ENCODE peak calls at places on chromosome 1, in seven cellular contexts. One of them, this sample, is unnamed.
A peak's percentile ranks its signal among the peaks of the same experiment; 100 is the strongest.

GRCh38 chr1:111241797-111242196 is 14.3 kb downstream of the CHI3L2 start:
- DNase-seq in endothelial cell: no peak
- DNase-seq in stimulated activated CD4-positive, alpha-beta T cell treated with anti-CD3 and anti-CD28 coated beads, Interleukin-1b, Interleukin-23, amount 100 ng/mL, for 24 hours: no peak
- DNase-seq in naive B cell: no peak
- DNase-seq in stimulated activated naive CD4-positive, alpha-beta T cell: no peak
- DNase-seq in RWPE2: no peak
- DNase-seq in naive thymus-derived CD8-positive, alpha-beta T cell: no peak
- DNase-seq in this sample: no peak

GRCh38 chr1:67614511-67614934 is 70.5 kb upstream of the GADD45A start:
- DNase-seq in stimulated activated naive CD4-positive, alpha-beta T cell: no peak
- DNase-seq in naive B cell: no peak
- DNase-seq in naive thymus-derived CD8-positive, alpha-beta T cell: no peak
- DNase-seq in stimulated activated CD4-positive, alpha-beta T cell treated with anti-CD3 and anti-CD28 coated beads, Interleukin-1b, Interleukin-23, amount 100 ng/mL, for 24 hours: no peak
- DNase-seq in RWPE2: no peak
- DNase-seq in endothelial cell: no peak
- DNase-seq in this sample: no peak

GRCh38 chr1:160910351-160910750 is 25.4 kb upstream of the ITLN1 start:
- DNase-seq in naive thymus-derived CD8-positive, alpha-beta T cell: no peak
- DNase-seq in RWPE2: no peak
- DNase-seq in stimulated activated CD4-positive, alpha-beta T cell treated with anti-CD3 and anti-CD28 coated beads, Interleukin-1b, Interleukin-23, amount 100 ng/mL, for 24 hours: no peak
- DNase-seq in naive B cell: no peak
- DNase-seq in endothelial cell: no peak
- DNase-seq in stimulated activated naive CD4-positive, alpha-beta T cell: no peak
- DNase-seq in this sample: no peak

GRCh38 chr1:84988588-84988987 is 8.3 kb downstream of the MCOLN2 start:
- DNase-seq in naive B cell: peak; percentile 20
- DNase-seq in endothelial cell: no peak
- DNase-seq in stimulated activated naive CD4-positive, alpha-beta T cell: no peak
- DNase-seq in stimulated activated CD4-positive, alpha-beta T cell treated with anti-CD3 and anti-CD28 coated beads, Interleukin-1b, Interleukin-23, amount 100 ng/mL, for 24 hours: no peak
- DNase-seq in RWPE2: no peak
- DNase-seq in naive thymus-derived CD8-positive, alpha-beta T cell: no peak
- DNase-seq in this sample: no peak

GRCh38 chr1:53331446-53332187 is 3.7 kb upstream of the LRP8 start:
- DNase-seq in stimulated activated naive CD4-positive, alpha-beta T cell: no peak
- DNase-seq in naive thymus-derived CD8-positive, alpha-beta T cell: no peak
- DNase-seq in naive B cell: no peak
- DNase-seq in RWPE2: no peak
- DNase-seq in endothelial cell: no peak
- DNase-seq in stimulated activated CD4-positive, alpha-beta T cell treated with anti-CD3 and anti-CD28 coated beads, Interleukin-1b, Interleukin-23, amount 100 ng/mL, for 24 hours: no peak
- DNase-seq in this sample: no peak

GRCh38 chr1:58943776-58944175 is 159.9 kb upstream of the JUN start:
- DNase-seq in RWPE2: no peak
- DNase-seq in endothelial cell: no peak
- DNase-seq in naive B cell: no peak
- DNase-seq in stimulated activated CD4-positive, alpha-beta T cell treated with anti-CD3 and anti-CD28 coated beads, Interleukin-1b, Interleukin-23, amount 100 ng/mL, for 24 hours: no peak
- DNase-seq in stimulated activated naive CD4-positive, alpha-beta T cell: no peak
- DNase-seq in naive thymus-derived CD8-positive, alpha-beta T cell: no peak
- DNase-seq in this sample: no peak

GRCh38 chr1:18182518-18183160 is 75.0 kb downstream of the IGSF21 start:
- DNase-seq in naive thymus-derived CD8-positive, alpha-beta T cell: no peak
- DNase-seq in naive B cell: no peak
- DNase-seq in RWPE2: no peak
- DNase-seq in stimulated activated CD4-positive, alpha-beta T cell treated with anti-CD3 and anti-CD28 coated beads, Interleukin-1b, Interleukin-23, amount 100 ng/mL, for 24 hours: no peak
- DNase-seq in stimulated activated naive CD4-positive, alpha-beta T cell: no peak
- DNase-seq in endothelial cell: peak; percentile 45
- DNase-seq in this sample: no peak

GRCh38 chr1:47781171-47781959 is 215.8 kb downstream of the TRABD2B start:
- DNase-seq in naive thymus-derived CD8-positive, alpha-beta T cell: no peak
- DNase-seq in naive B cell: no peak
- DNase-seq in stimulated activated CD4-positive, alpha-beta T cell treated with anti-CD3 and anti-CD28 coated beads, Interleukin-1b, Interleukin-23, amount 100 ng/mL, for 24 hours: no peak
- DNase-seq in endothelial cell: no peak
- DNase-seq in stimulated activated naive CD4-positive, alpha-beta T cell: no peak
- DNase-seq in RWPE2: no peak
- DNase-seq in this sample: no peak

GRCh38 chr1:27576846-27577245 is 27.1 kb downstream of the AHDC1 start:
- DNase-seq in stimulated activated CD4-positive, alpha-beta T cell treated with anti-CD3 and anti-CD28 coated beads, Interleukin-1b, Interleukin-23, amount 100 ng/mL, for 24 hours: no peak
- DNase-seq in RWPE2: no peak
- DNase-seq in naive thymus-derived CD8-positive, alpha-beta T cell: no peak
- DNase-seq in stimulated activated naive CD4-positive, alpha-beta T cell: no peak
- DNase-seq in naive B cell: no peak
- DNase-seq in endothelial cell: no peak
- DNase-seq in this sample: no peak

GRCh38 chr1:115714572-115715141 is 53.9 kb downstream of the CASQ2 start:
- DNase-seq in RWPE2: peak; percentile 76
- DNase-seq in endothelial cell: no peak
- DNase-seq in stimulated activated CD4-positive, alpha-beta T cell treated with anti-CD3 and anti-CD28 coated beads, Interleukin-1b, Interleukin-23, amount 100 ng/mL, for 24 hours: no peak
- DNase-seq in naive B cell: no peak
- DNase-seq in naive thymus-derived CD8-positive, alpha-beta T cell: no peak
- DNase-seq in stimulated activated naive CD4-positive, alpha-beta T cell: no peak
- DNase-seq in this sample: peak; percentile 27

GRCh38 chr1:78607334-78607927 is 12.8 kb upstream of the IFI44L start:
- DNase-seq in naive thymus-derived CD8-positive, alpha-beta T cell: no peak
- DNase-seq in RWPE2: no peak
- DNase-seq in endothelial cell: no peak
- DNase-seq in stimulated activated CD4-positive, alpha-beta T cell treated with anti-CD3 and anti-CD28 coated beads, Interleukin-1b, Interleukin-23, amount 100 ng/mL, for 24 hours: no peak
- DNase-seq in stimulated activated naive CD4-positive, alpha-beta T cell: no peak
- DNase-seq in naive B cell: no peak
- DNase-seq in this sample: no peak

GRCh38 chr1:171188388-171189266 is 3.5 kb downstream of the FMO2 start:
- DNase-seq in RWPE2: no peak
- DNase-seq in naive B cell: peak; percentile 21
- DNase-seq in endothelial cell: peak; percentile 45
- DNase-seq in naive thymus-derived CD8-positive, alpha-beta T cell: peak; percentile 5
- DNase-seq in stimulated activated naive CD4-positive, alpha-beta T cell: peak; percentile 10
- DNase-seq in stimulated activated CD4-positive, alpha-beta T cell treated with anti-CD3 and anti-CD28 coated beads, Interleukin-1b, Interleukin-23, amount 100 ng/mL, for 24 hours: peak; percentile 26
- DNase-seq in this sample: peak; percentile 57

GRCh38 chr1:164602480-164603093 is 43.6 kb downstream of the PBX1 start:
- DNase-seq in stimulated activated naive CD4-positive, alpha-beta T cell: no peak
- DNase-seq in naive B cell: no peak
- DNase-seq in endothelial cell: no peak
- DNase-seq in naive thymus-derived CD8-positive, alpha-beta T cell: no peak
- DNase-seq in stimulated activated CD4-positive, alpha-beta T cell treated with anti-CD3 and anti-CD28 coated beads, Interleukin-1b, Interleukin-23, amount 100 ng/mL, for 24 hours: no peak
- DNase-seq in RWPE2: no peak
- DNase-seq in this sample: peak; percentile 70

GRCh38 chr1:44784094-44785026 is 3.6 kb downstream of the BEST4 start:
- DNase-seq in RWPE2: no peak
- DNase-seq in stimulated activated naive CD4-positive, alpha-beta T cell: peak; percentile 33
- DNase-seq in naive B cell: peak; percentile 44
- DNase-seq in naive thymus-derived CD8-positive, alpha-beta T cell: peak; percentile 32
- DNase-seq in stimulated activated CD4-positive, alpha-beta T cell treated with anti-CD3 and anti-CD28 coated beads, Interleukin-1b, Interleukin-23, amount 100 ng/mL, for 24 hours: no peak
- DNase-seq in endothelial cell: no peak
- DNase-seq in this sample: peak; percentile 64

GRCh38 chr1:89465201-89465600 is 59.4 kb upstream of the LRRC8B start:
- DNase-seq in naive B cell: no peak
- DNase-seq in endothelial cell: no peak
- DNase-seq in RWPE2: no peak
- DNase-seq in stimulated activated naive CD4-positive, alpha-beta T cell: no peak
- DNase-seq in stimulated activated CD4-positive, alpha-beta T cell treated with anti-CD3 and anti-CD28 coated beads, Interleukin-1b, Interleukin-23, amount 100 ng/mL, for 24 hours: no peak
- DNase-seq in naive thymus-derived CD8-positive, alpha-beta T cell: no peak
- DNase-seq in this sample: no peak

GRCh38 chr1:15053091-15053657 is 100.4 kb upstream of the TMEM51 start:
- DNase-seq in naive B cell: no peak
- DNase-seq in stimulated activated naive CD4-positive, alpha-beta T cell: no peak
- DNase-seq in naive thymus-derived CD8-positive, alpha-beta T cell: no peak
- DNase-seq in stimulated activated CD4-positive, alpha-beta T cell treated with anti-CD3 and anti-CD28 coated beads, Interleukin-1b, Interleukin-23, amount 100 ng/mL, for 24 hours: no peak
- DNase-seq in endothelial cell: no peak
- DNase-seq in RWPE2: no peak
- DNase-seq in this sample: no peak

GRCh38 chr1:165454211-165454610 is 9.3 kb upstream of the RXRG start:
- DNase-seq in naive thymus-derived CD8-positive, alpha-beta T cell: no peak
- DNase-seq in endothelial cell: no peak
- DNase-seq in stimulated activated CD4-positive, alpha-beta T cell treated with anti-CD3 and anti-CD28 coated beads, Interleukin-1b, Interleukin-23, amount 100 ng/mL, for 24 hours: no peak
- DNase-seq in stimulated activated naive CD4-positive, alpha-beta T cell: no peak
- DNase-seq in naive B cell: no peak
- DNase-seq in RWPE2: no peak
- DNase-seq in this sample: no peak

GRCh38 chr1:212754715-212755114 is 36.9 kb downstream of the NSL1 start:
- DNase-seq in stimulated activated naive CD4-positive, alpha-beta T cell: no peak
- DNase-seq in stimulated activated CD4-positive, alpha-beta T cell treated with anti-CD3 and anti-CD28 coated beads, Interleukin-1b, Interleukin-23, amount 100 ng/mL, for 24 hours: no peak
- DNase-seq in naive thymus-derived CD8-positive, alpha-beta T cell: peak; percentile 1
- DNase-seq in naive B cell: no peak
- DNase-seq in RWPE2: no peak
- DNase-seq in endothelial cell: no peak
- DNase-seq in this sample: no peak

GRCh38 chr1:53618218-53619087 is 120.5 kb downstream of the GLIS1 start:
- DNase-seq in endothelial cell: no peak
- DNase-seq in stimulated activated naive CD4-positive, alpha-beta T cell: no peak
- DNase-seq in naive B cell: no peak
- DNase-seq in naive thymus-derived CD8-positive, alpha-beta T cell: no peak
- DNase-seq in stimulated activated CD4-positive, alpha-beta T cell treated with anti-CD3 and anti-CD28 coated beads, Interleukin-1b, Interleukin-23, amount 100 ng/mL, for 24 hours: no peak
- DNase-seq in RWPE2: peak; percentile 5
- DNase-seq in this sample: no peak

GRCh38 chr1:245313581-245313980 is 158.8 kb downstream of the KIF26B start:
- DNase-seq in naive thymus-derived CD8-positive, alpha-beta T cell: no peak
- DNase-seq in stimulated activated naive CD4-positive, alpha-beta T cell: no peak
- DNase-seq in stimulated activated CD4-positive, alpha-beta T cell treated with anti-CD3 and anti-CD28 coated beads, Interleukin-1b, Interleukin-23, amount 100 ng/mL, for 24 hours: no peak
- DNase-seq in naive B cell: no peak
- DNase-seq in endothelial cell: no peak
- DNase-seq in RWPE2: no peak
- DNase-seq in this sample: no peak

GRCh38 chr1:228032041-228032440 is 25.2 kb downstream of the WNT3A start:
- DNase-seq in stimulated activated CD4-positive, alpha-beta T cell treated with anti-CD3 and anti-CD28 coated beads, Interleukin-1b, Interleukin-23, amount 100 ng/mL, for 24 hours: no peak
- DNase-seq in naive B cell: no peak
- DNase-seq in RWPE2: no peak
- DNase-seq in stimulated activated naive CD4-positive, alpha-beta T cell: no peak
- DNase-seq in naive thymus-derived CD8-positive, alpha-beta T cell: no peak
- DNase-seq in endothelial cell: no peak
- DNase-seq in this sample: no peak

GRCh38 chr1:185965870-185966269 is 231.7 kb downstream of the HMCN1 start:
- DNase-seq in RWPE2: no peak
- DNase-seq in endothelial cell: no peak
- DNase-seq in naive thymus-derived CD8-positive, alpha-beta T cell: no peak
- DNase-seq in stimulated activated naive CD4-positive, alpha-beta T cell: no peak
- DNase-seq in stimulated activated CD4-positive, alpha-beta T cell treated with anti-CD3 and anti-CD28 coated beads, Interleukin-1b, Interleukin-23, amount 100 ng/mL, for 24 hours: no peak
- DNase-seq in naive B cell: no peak
- DNase-seq in this sample: no peak

GRCh38 chr1:13646533-13646932 is 53.5 kb upstream of the PRDM2 start:
- DNase-seq in endothelial cell: no peak
- DNase-seq in stimulated activated naive CD4-positive, alpha-beta T cell: no peak
- DNase-seq in naive thymus-derived CD8-positive, alpha-beta T cell: no peak
- DNase-seq in naive B cell: peak; percentile 45
- DNase-seq in stimulated activated CD4-positive, alpha-beta T cell treated with anti-CD3 and anti-CD28 coated beads, Interleukin-1b, Interleukin-23, amount 100 ng/mL, for 24 hours: no peak
- DNase-seq in RWPE2: no peak
- DNase-seq in this sample: no peak

GRCh38 chr1:33388989-33389771 is 41.7 kb downstream of the PHC2 start:
- DNase-seq in stimulated activated CD4-positive, alpha-beta T cell treated with anti-CD3 and anti-CD28 coated beads, Interleukin-1b, Interleukin-23, amount 100 ng/mL, for 24 hours: no peak
- DNase-seq in RWPE2: no peak
- DNase-seq in naive thymus-derived CD8-positive, alpha-beta T cell: no peak
- DNase-seq in naive B cell: no peak
- DNase-seq in endothelial cell: no peak
- DNase-seq in stimulated activated naive CD4-positive, alpha-beta T cell: no peak
- DNase-seq in this sample: no peak

GRCh38 chr1:3536395-3536794 is 74.9 kb downstream of the MEGF6 start:
- DNase-seq in stimulated activated naive CD4-positive, alpha-beta T cell: no peak
- DNase-seq in RWPE2: no peak
- DNase-seq in endothelial cell: no peak
- DNase-seq in naive thymus-derived CD8-positive, alpha-beta T cell: no peak
- DNase-seq in naive B cell: no peak
- DNase-seq in stimulated activated CD4-positive, alpha-beta T cell treated with anti-CD3 and anti-CD28 coated beads, Interleukin-1b, Interleukin-23, amount 100 ng/mL, for 24 hours: no peak
- DNase-seq in this sample: no peak

GRCh38 chr1:222369991-222370910 is 177.7 kb downstream of the HHIPL2 start:
- DNase-seq in endothelial cell: no peak
- DNase-seq in RWPE2: no peak
- DNase-seq in naive B cell: no peak
- DNase-seq in naive thymus-derived CD8-positive, alpha-beta T cell: no peak
- DNase-seq in stimulated activated naive CD4-positive, alpha-beta T cell: no peak
- DNase-seq in stimulated activated CD4-positive, alpha-beta T cell treated with anti-CD3 and anti-CD28 coated beads, Interleukin-1b, Interleukin-23, amount 100 ng/mL, for 24 hours: no peak
- DNase-seq in this sample: no peak

GRCh38 chr1:231028676-231029075 is 11.4 kb downstream of the FAM89A start:
- DNase-seq in naive B cell: no peak
- DNase-seq in RWPE2: no peak
- DNase-seq in endothelial cell: peak; percentile 63
- DNase-seq in stimulated activated CD4-positive, alpha-beta T cell treated with anti-CD3 and anti-CD28 coated beads, Interleukin-1b, Interleukin-23, amount 100 ng/mL, for 24 hours: no peak
- DNase-seq in naive thymus-derived CD8-positive, alpha-beta T cell: no peak
- DNase-seq in stimulated activated naive CD4-positive, alpha-beta T cell: no peak
- DNase-seq in this sample: peak; percentile 31

GRCh38 chr1:245673920-245674414 is 519.2 kb downstream of the KIF26B start:
- DNase-seq in endothelial cell: no peak
- DNase-seq in RWPE2: no peak
- DNase-seq in stimulated activated CD4-positive, alpha-beta T cell treated with anti-CD3 and anti-CD28 coated beads, Interleukin-1b, Interleukin-23, amount 100 ng/mL, for 24 hours: no peak
- DNase-seq in naive B cell: peak; percentile 29
- DNase-seq in stimulated activated naive CD4-positive, alpha-beta T cell: no peak
- DNase-seq in naive thymus-derived CD8-positive, alpha-beta T cell: no peak
- DNase-seq in this sample: no peak

GRCh38 chr1:108043712-108044111 is 78.7 kb upstream of the VAV3 start:
- DNase-seq in RWPE2: no peak
- DNase-seq in endothelial cell: no peak
- DNase-seq in naive thymus-derived CD8-positive, alpha-beta T cell: no peak
- DNase-seq in stimulated activated naive CD4-positive, alpha-beta T cell: no peak
- DNase-seq in stimulated activated CD4-positive, alpha-beta T cell treated with anti-CD3 and anti-CD28 coated beads, Interleukin-1b, Interleukin-23, amount 100 ng/mL, for 24 hours: no peak
- DNase-seq in naive B cell: peak; percentile 79
- DNase-seq in this sample: no peak

GRCh38 chr1:9085306-9085940 is 16.0 kb upstream of the SLC2A5 start:
- DNase-seq in naive thymus-derived CD8-positive, alpha-beta T cell: no peak
- DNase-seq in endothelial cell: no peak
- DNase-seq in stimulated activated CD4-positive, alpha-beta T cell treated with anti-CD3 and anti-CD28 coated beads, Interleukin-1b, Interleukin-23, amount 100 ng/mL, for 24 hours: no peak
- DNase-seq in naive B cell: no peak
- DNase-seq in stimulated activated naive CD4-positive, alpha-beta T cell: no peak
- DNase-seq in RWPE2: no peak
- DNase-seq in this sample: no peak

GRCh38 chr1:225155555-225155954 is 226.1 kb downstream of the DNAH14 start:
- DNase-seq in endothelial cell: no peak
- DNase-seq in RWPE2: no peak
- DNase-seq in naive B cell: no peak
- DNase-seq in naive thymus-derived CD8-positive, alpha-beta T cell: no peak
- DNase-seq in stimulated activated naive CD4-positive, alpha-beta T cell: no peak
- DNase-seq in stimulated activated CD4-positive, alpha-beta T cell treated with anti-CD3 and anti-CD28 coated beads, Interleukin-1b, Interleukin-23, amount 100 ng/mL, for 24 hours: no peak
- DNase-seq in this sample: no peak

GRCh38 chr1:23481904-23482303 is 2.1 kb downstream of the ASAP3 start:
- DNase-seq in stimulated activated CD4-positive, alpha-beta T cell treated with anti-CD3 and anti-CD28 coated beads, Interleukin-1b, Interleukin-23, amount 100 ng/mL, for 24 hours: no peak
- DNase-seq in naive B cell: no peak
- DNase-seq in RWPE2: no peak
- DNase-seq in stimulated activated naive CD4-positive, alpha-beta T cell: no peak
- DNase-seq in endothelial cell: no peak
- DNase-seq in naive thymus-derived CD8-positive, alpha-beta T cell: no peak
- DNase-seq in this sample: no peak

GRCh38 chr1:54580856-54581550 is 33.0 kb downstream of the ACOT11 start:
- DNase-seq in stimulated activated CD4-positive, alpha-beta T cell treated with anti-CD3 and anti-CD28 coated beads, Interleukin-1b, Interleukin-23, amount 100 ng/mL, for 24 hours: no peak
- DNase-seq in naive thymus-derived CD8-positive, alpha-beta T cell: no peak
- DNase-seq in naive B cell: no peak
- DNase-seq in stimulated activated naive CD4-positive, alpha-beta T cell: no peak
- DNase-seq in RWPE2: no peak
- DNase-seq in endothelial cell: no peak
- DNase-seq in this sample: no peak

GRCh38 chr1:159532922-159533321 is 2.9 kb downstream of the OR10J5 start:
- DNase-seq in naive B cell: no peak
- DNase-seq in endothelial cell: no peak
- DNase-seq in RWPE2: no peak
- DNase-seq in naive thymus-derived CD8-positive, alpha-beta T cell: no peak
- DNase-seq in stimulated activated CD4-positive, alpha-beta T cell treated with anti-CD3 and anti-CD28 coated beads, Interleukin-1b, Interleukin-23, amount 100 ng/mL, for 24 hours: no peak
- DNase-seq in stimulated activated naive CD4-positive, alpha-beta T cell: no peak
- DNase-seq in this sample: no peak